ENCODE peak calls at places on chromosomes 6 and 20, in ten cellular contexts. One of them, this sample, is unnamed.

GRCh38 chr20:36881888-36882287 is 6.0 kb downstream of the TLDC2 start:
- DNase-seq in right cardiac atrium: no peak
- DNase-seq in CD8-positive, alpha-beta memory T cell: no peak
- DNase-seq in heart left ventricle: no peak
- DNase-seq in RWPE2: peak
- DNase-seq in tibial artery: no peak
- DNase-seq in SJSA1: no peak
- DNase-seq in choroid plexus epithelial cell: no peak
- DNase-seq in iPS DF 6.9: no peak
- DNase-seq in dorsolateral prefrontal cortex: no peak
- DNase-seq in this sample: peak

GRCh38 chr6:81158956-81159355 is 593.5 kb downstream of the TENT5A start:
- DNase-seq in right cardiac atrium: no peak
- DNase-seq in CD8-positive, alpha-beta memory T cell: no peak
- DNase-seq in heart left ventricle: no peak
- DNase-seq in RWPE2: no peak
- DNase-seq in tibial artery: no peak
- DNase-seq in SJSA1: no peak
- DNase-seq in choroid plexus epithelial cell: no peak
- DNase-seq in iPS DF 6.9: no peak
- DNase-seq in dorsolateral prefrontal cortex: no peak
- DNase-seq in this sample: no peak

GRCh38 chr20:47748851-47749250 is 36.4 kb downstream of the SULF2 start:
- DNase-seq in right cardiac atrium: no peak
- DNase-seq in CD8-positive, alpha-beta memory T cell: no peak
- DNase-seq in heart left ventricle: no peak
- DNase-seq in RWPE2: no peak
- DNase-seq in tibial artery: no peak
- DNase-seq in SJSA1: no peak
- DNase-seq in choroid plexus epithelial cell: no peak
- DNase-seq in iPS DF 6.9: no peak
- DNase-seq in dorsolateral prefrontal cortex: no peak
- DNase-seq in this sample: peak

GRCh38 chr20:21103582-21104465 is 2.3 kb downstream of the LINC00237 start:
- DNase-seq in right cardiac atrium: no peak
- DNase-seq in CD8-positive, alpha-beta memory T cell: no peak
- DNase-seq in heart left ventricle: no peak
- DNase-seq in RWPE2: no peak
- DNase-seq in tibial artery: no peak
- DNase-seq in SJSA1: no peak
- DNase-seq in choroid plexus epithelial cell: no peak
- DNase-seq in iPS DF 6.9: no peak
- DNase-seq in dorsolateral prefrontal cortex: no peak
- DNase-seq in this sample: no peak

GRCh38 chr6:113447088-113447831 is 409.9 kb upstream of the MARCKS start:
- DNase-seq in right cardiac atrium: no peak
- DNase-seq in CD8-positive, alpha-beta memory T cell: no peak
- DNase-seq in heart left ventricle: no peak
- DNase-seq in RWPE2: no peak
- DNase-seq in tibial artery: no peak
- DNase-seq in SJSA1: no peak
- DNase-seq in choroid plexus epithelial cell: peak
- DNase-seq in iPS DF 6.9: no peak
- DNase-seq in dorsolateral prefrontal cortex: no peak
- DNase-seq in this sample: no peak

GRCh38 chr6:46876126-46876525 is 45.6 kb downstream of the ADGRF5 start:
- DNase-seq in right cardiac atrium: no peak
- DNase-seq in CD8-positive, alpha-beta memory T cell: no peak
- DNase-seq in heart left ventricle: no peak
- DNase-seq in RWPE2: peak
- DNase-seq in tibial artery: no peak
- DNase-seq in SJSA1: peak
- DNase-seq in choroid plexus epithelial cell: peak
- DNase-seq in iPS DF 6.9: peak
- DNase-seq in dorsolateral prefrontal cortex: no peak
- DNase-seq in this sample: peak

GRCh38 chr20:504632-505075 is 38.9 kb downstream of the CSNK2A1 start:
- DNase-seq in right cardiac atrium: no peak
- DNase-seq in CD8-positive, alpha-beta memory T cell: no peak
- DNase-seq in heart left ventricle: no peak
- DNase-seq in RWPE2: no peak
- DNase-seq in tibial artery: no peak
- DNase-seq in SJSA1: no peak
- DNase-seq in choroid plexus epithelial cell: peak
- DNase-seq in iPS DF 6.9: no peak
- DNase-seq in dorsolateral prefrontal cortex: no peak
- DNase-seq in this sample: no peak

GRCh38 chr6:79646006-79646405 is 14.9 kb downstream of the SH3BGRL2 start:
- DNase-seq in right cardiac atrium: no peak
- DNase-seq in CD8-positive, alpha-beta memory T cell: no peak
- DNase-seq in heart left ventricle: no peak
- DNase-seq in RWPE2: no peak
- DNase-seq in tibial artery: no peak
- DNase-seq in SJSA1: no peak
- DNase-seq in choroid plexus epithelial cell: no peak
- DNase-seq in iPS DF 6.9: no peak
- DNase-seq in dorsolateral prefrontal cortex: no peak
- DNase-seq in this sample: no peak

GRCh38 chr6:108736832-108737231 is 111.4 kb upstream of the ARMC2 start:
- DNase-seq in right cardiac atrium: no peak
- DNase-seq in CD8-positive, alpha-beta memory T cell: no peak
- DNase-seq in heart left ventricle: no peak
- DNase-seq in RWPE2: peak
- DNase-seq in tibial artery: peak
- DNase-seq in SJSA1: peak
- DNase-seq in choroid plexus epithelial cell: peak
- DNase-seq in iPS DF 6.9: peak
- DNase-seq in dorsolateral prefrontal cortex: no peak
- DNase-seq in this sample: peak

GRCh38 chr6:108738684-108739406 is 109.4 kb upstream of the ARMC2 start:
- DNase-seq in right cardiac atrium: no peak
- DNase-seq in CD8-positive, alpha-beta memory T cell: no peak
- DNase-seq in heart left ventricle: no peak
- DNase-seq in RWPE2: no peak
- DNase-seq in tibial artery: no peak
- DNase-seq in SJSA1: no peak
- DNase-seq in choroid plexus epithelial cell: no peak
- DNase-seq in iPS DF 6.9: no peak
- DNase-seq in dorsolateral prefrontal cortex: no peak
- DNase-seq in this sample: no peak

GRCh38 chr6:108735991-108736345 is 112.3 kb upstream of the ARMC2 start:
- DNase-seq in right cardiac atrium: no peak
- DNase-seq in CD8-positive, alpha-beta memory T cell: no peak
- DNase-seq in heart left ventricle: no peak
- DNase-seq in RWPE2: no peak
- DNase-seq in tibial artery: no peak
- DNase-seq in SJSA1: no peak
- DNase-seq in choroid plexus epithelial cell: no peak
- DNase-seq in iPS DF 6.9: peak
- DNase-seq in dorsolateral prefrontal cortex: no peak
- DNase-seq in this sample: no peak

GRCh38 chr6:108739496-108740330 is 108.5 kb upstream of the ARMC2 start:
- DNase-seq in right cardiac atrium: no peak
- DNase-seq in CD8-positive, alpha-beta memory T cell: no peak
- DNase-seq in heart left ventricle: no peak
- DNase-seq in RWPE2: no peak
- DNase-seq in tibial artery: no peak
- DNase-seq in SJSA1: no peak
- DNase-seq in choroid plexus epithelial cell: no peak
- DNase-seq in iPS DF 6.9: no peak
- DNase-seq in dorsolateral prefrontal cortex: no peak
- DNase-seq in this sample: no peak

GRCh38 chr6:108737594-108738546 is 110.4 kb upstream of the ARMC2 start:
- DNase-seq in right cardiac atrium: peak
- DNase-seq in CD8-positive, alpha-beta memory T cell: no peak
- DNase-seq in heart left ventricle: no peak
- DNase-seq in RWPE2: peak
- DNase-seq in tibial artery: peak
- DNase-seq in SJSA1: peak
- DNase-seq in choroid plexus epithelial cell: peak
- DNase-seq in iPS DF 6.9: no peak
- DNase-seq in dorsolateral prefrontal cortex: no peak
- DNase-seq in this sample: peak
- H3K4me3 ChIP-seq in right cardiac atrium: no peak
- H3K4me3 ChIP-seq in CD8-positive, alpha-beta memory T cell: no peak
- H3K4me3 ChIP-seq in heart left ventricle: no peak
- H3K4me3 ChIP-seq in RWPE2: no peak
- H3K4me3 ChIP-seq in tibial artery: no peak
- H3K4me3 ChIP-seq in SJSA1: no peak
- H3K4me3 ChIP-seq in choroid plexus epithelial cell: no peak
- H3K4me3 ChIP-seq in iPS DF 6.9: no peak
- H3K4me3 ChIP-seq in dorsolateral prefrontal cortex: no peak
- H3K4me3 ChIP-seq in this sample: no peak

DNA sequence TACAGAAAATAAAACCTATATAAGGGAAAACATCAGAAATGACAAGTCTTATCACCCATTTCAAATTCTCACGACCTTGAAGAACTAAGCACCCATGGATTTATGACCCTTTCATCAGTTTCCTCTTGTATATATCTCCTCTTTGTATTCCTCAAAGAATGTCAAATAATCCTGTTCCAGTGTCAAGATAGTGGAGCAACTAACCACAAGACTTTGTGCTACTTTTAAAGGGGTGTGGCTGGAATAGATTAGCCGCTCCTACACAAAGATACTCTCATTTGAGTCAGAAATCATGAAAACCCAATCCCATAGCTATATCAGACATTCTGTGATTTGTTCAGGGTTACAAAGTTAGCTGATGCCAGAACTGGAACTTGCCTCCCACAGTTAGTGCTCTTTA is 6.6 kb downstream of the REPS1 start:
- DNase-seq in right cardiac atrium: no peak
- DNase-seq in CD8-positive, alpha-beta memory T cell: no peak
- DNase-seq in heart left ventricle: no peak
- DNase-seq in RWPE2: no peak
- DNase-seq in tibial artery: no peak
- DNase-seq in SJSA1: no peak
- DNase-seq in choroid plexus epithelial cell: no peak
- DNase-seq in iPS DF 6.9: no peak
- DNase-seq in dorsolateral prefrontal cortex: no peak
- DNase-seq in this sample: no peak
- H3K4me3 ChIP-seq in right cardiac atrium: no peak
- H3K4me3 ChIP-seq in CD8-positive, alpha-beta memory T cell: no peak
- H3K4me3 ChIP-seq in heart left ventricle: no peak
- H3K4me3 ChIP-seq in RWPE2: no peak
- H3K4me3 ChIP-seq in tibial artery: no peak
- H3K4me3 ChIP-seq in SJSA1: no peak
- H3K4me3 ChIP-seq in choroid plexus epithelial cell: no peak
- H3K4me3 ChIP-seq in iPS DF 6.9: no peak
- H3K4me3 ChIP-seq in dorsolateral prefrontal cortex: no peak
- H3K4me3 ChIP-seq in this sample: no peak

GRCh38 chr6:1009041-1009440 is 302.9 kb upstream of the FOXQ1 start:
- DNase-seq in right cardiac atrium: no peak
- DNase-seq in CD8-positive, alpha-beta memory T cell: no peak
- DNase-seq in heart left ventricle: no peak
- DNase-seq in RWPE2: no peak
- DNase-seq in tibial artery: no peak
- DNase-seq in SJSA1: no peak
- DNase-seq in choroid plexus epithelial cell: no peak
- DNase-seq in iPS DF 6.9: no peak
- DNase-seq in dorsolateral prefrontal cortex: no peak
- DNase-seq in this sample: no peak

GRCh38 chr6:1016329-1017302 is 295.3 kb upstream of the FOXQ1 start:
- DNase-seq in right cardiac atrium: no peak
- DNase-seq in CD8-positive, alpha-beta memory T cell: no peak
- DNase-seq in heart left ventricle: no peak
- DNase-seq in RWPE2: no peak
- DNase-seq in tibial artery: no peak
- DNase-seq in SJSA1: no peak
- DNase-seq in choroid plexus epithelial cell: no peak
- DNase-seq in iPS DF 6.9: no peak
- DNase-seq in dorsolateral prefrontal cortex: no peak
- DNase-seq in this sample: no peak

GRCh38 chr6:1015819-1016218 is 296.1 kb upstream of the FOXQ1 start:
- DNase-seq in right cardiac atrium: no peak
- DNase-seq in CD8-positive, alpha-beta memory T cell: no peak
- DNase-seq in heart left ventricle: no peak
- DNase-seq in RWPE2: no peak
- DNase-seq in tibial artery: no peak
- DNase-seq in SJSA1: no peak
- DNase-seq in choroid plexus epithelial cell: peak
- DNase-seq in iPS DF 6.9: no peak
- DNase-seq in dorsolateral prefrontal cortex: no peak
- DNase-seq in this sample: no peak

GRCh38 chr6:1014431-1014807 is 297.5 kb upstream of the FOXQ1 start:
- DNase-seq in right cardiac atrium: no peak
- DNase-seq in CD8-positive, alpha-beta memory T cell: no peak
- DNase-seq in heart left ventricle: no peak
- DNase-seq in RWPE2: no peak
- DNase-seq in tibial artery: no peak
- DNase-seq in SJSA1: no peak
- DNase-seq in choroid plexus epithelial cell: no peak
- DNase-seq in iPS DF 6.9: no peak
- DNase-seq in dorsolateral prefrontal cortex: no peak
- DNase-seq in this sample: no peak

GRCh38 chr6:1013656-1014430 is 298.1 kb upstream of the FOXQ1 start:
- DNase-seq in right cardiac atrium: no peak
- DNase-seq in CD8-positive, alpha-beta memory T cell: no peak
- DNase-seq in heart left ventricle: no peak
- DNase-seq in RWPE2: no peak
- DNase-seq in tibial artery: no peak
- DNase-seq in SJSA1: no peak
- DNase-seq in choroid plexus epithelial cell: no peak
- DNase-seq in iPS DF 6.9: no peak
- DNase-seq in dorsolateral prefrontal cortex: no peak
- DNase-seq in this sample: no peak
- H3K4me3 ChIP-seq in right cardiac atrium: no peak
- H3K4me3 ChIP-seq in CD8-positive, alpha-beta memory T cell: no peak
- H3K4me3 ChIP-seq in heart left ventricle: no peak
- H3K4me3 ChIP-seq in RWPE2: no peak
- H3K4me3 ChIP-seq in tibial artery: no peak
- H3K4me3 ChIP-seq in SJSA1: no peak
- H3K4me3 ChIP-seq in choroid plexus epithelial cell: no peak
- H3K4me3 ChIP-seq in iPS DF 6.9: no peak
- H3K4me3 ChIP-seq in dorsolateral prefrontal cortex: no peak
- H3K4me3 ChIP-seq in this sample: no peak

GRCh38 chr6:89051725-89052124 is 28.8 kb upstream of the PNRC1 start:
- DNase-seq in right cardiac atrium: no peak
- DNase-seq in CD8-positive, alpha-beta memory T cell: no peak
- DNase-seq in heart left ventricle: no peak
- DNase-seq in RWPE2: no peak
- DNase-seq in tibial artery: no peak
- DNase-seq in SJSA1: no peak
- DNase-seq in choroid plexus epithelial cell: no peak
- DNase-seq in iPS DF 6.9: no peak
- DNase-seq in dorsolateral prefrontal cortex: no peak
- DNase-seq in this sample: no peak
- H3K4me3 ChIP-seq in right cardiac atrium: no peak
- H3K4me3 ChIP-seq in CD8-positive, alpha-beta memory T cell: no peak
- H3K4me3 ChIP-seq in heart left ventricle: no peak
- H3K4me3 ChIP-seq in RWPE2: no peak
- H3K4me3 ChIP-seq in tibial artery: no peak
- H3K4me3 ChIP-seq in SJSA1: no peak
- H3K4me3 ChIP-seq in choroid plexus epithelial cell: no peak
- H3K4me3 ChIP-seq in iPS DF 6.9: no peak
- H3K4me3 ChIP-seq in dorsolateral prefrontal cortex: no peak
- H3K4me3 ChIP-seq in this sample: no peak

This sample was measured in SJCRH30.